ENCODE peak calls at places on chromosome 1, in nine cellular contexts. R is activated CD8-positive, alpha-beta T cell treated with anti-CD3 and anti-CD28 coated beads for 36 hours; S is HFFc6; W is heart left ventricle; N is AG09319; E is breast epithelium; Q is GM10248; A is NB4; H is upper lobe of right lung. C is an unnamed sample.

GRCh38 chr1:21022279-21023040 is 154.2 kb downstream of the EIF4G3 start:
- DNase-seq in W (peak), R (peak), N (peak), E (peak), A (peak), S (peak), H (no peak), Q (peak), C (no peak)

GRCh38 chr1:212916395-212917133 is 33.8 kb upstream of the VASH2 start:
- DNase-seq in A (peak), W (peak), S (no peak), E (no peak), H (peak), Q (peak), R (peak), N (no peak), C (no peak)

GRCh38 chr1:213136190-213136917 is 85.3 kb downstream of the RPS6KC1 start:
- DNase-seq in A (no peak), Q (no peak), R (no peak), S (no peak), H (no peak), N (no peak), W (no peak), E (no peak), C (no peak)

GRCh38 chr1:56908619-56909340 is 54.2 kb downstream of the C8A start:
- DNase-seq in N (no peak), A (peak), R (no peak), S (no peak), E (no peak), Q (no peak), H (no peak), W (no peak), C (no peak)

GRCh38 chr1:115829023-115829674 is 11.8 kb downstream of the NHLH2 start:
- DNase-seq in R (no peak), H (peak), S (peak), E (no peak), A (peak), Q (no peak), N (peak), W (no peak), C (no peak)

GRCh38 chr1:1677718-1678580 is 14.6 kb downstream of the SLC35E2B start:
- DNase-seq in N (no peak), H (peak), W (peak), E (peak), A (peak), S (no peak), R (peak), Q (peak), C (peak)

GRCh38 chr1:234598974-234599616 is 10.9 kb downstream of the IRF2BP2 start:
- DNase-seq in Q (no peak), R (no peak), N (no peak), H (no peak), E (no peak), A (peak), S (no peak), W (no peak), C (no peak)

GRCh38 chr1:89546934-89547562 is 22.4 kb downstream of the LRRC8B start:
- DNase-seq in N (no peak), H (no peak), A (no peak), Q (no peak), S (no peak), R (peak), E (no peak), W (no peak), C (no peak)

GRCh38 chr1:20074046-20074724 is 4.2 kb downstream of the PLA2G5 start:
- DNase-seq in H (no peak), Q (no peak), A (no peak), S (no peak), N (no peak), R (no peak), W (no peak), E (no peak), C (no peak)

DNA sequence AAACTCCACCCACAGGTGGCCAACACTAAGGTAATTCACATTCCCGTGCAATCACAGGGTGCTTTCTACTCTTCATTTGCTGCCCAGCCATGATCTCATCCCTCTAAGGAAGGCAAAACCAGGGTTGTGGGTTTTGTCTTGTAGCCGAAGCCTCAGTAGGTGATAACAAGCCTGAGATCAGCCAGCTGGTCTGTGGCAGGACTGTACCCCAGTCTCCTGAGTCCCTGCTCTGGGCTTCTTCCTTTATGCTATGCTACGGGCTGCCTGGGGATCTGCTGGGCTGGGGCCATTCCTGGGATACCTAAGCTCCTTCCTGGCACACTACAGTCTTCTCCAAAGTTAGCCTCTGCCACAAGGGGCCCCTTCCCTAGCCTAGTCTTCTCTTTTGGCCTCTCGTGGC is 9.8 kb downstream of the PPFIA4 start:
- DNase-seq in E (no peak), S (no peak), A (no peak), H (no peak), R (no peak), Q (no peak), W (no peak), N (no peak), C (no peak)
- TF ChIP-seq CTCF in E (no peak), S (no peak), A (no peak), H (no peak), R (no peak), Q (no peak), W (no peak), N (no peak), C (no peak)

DNA sequence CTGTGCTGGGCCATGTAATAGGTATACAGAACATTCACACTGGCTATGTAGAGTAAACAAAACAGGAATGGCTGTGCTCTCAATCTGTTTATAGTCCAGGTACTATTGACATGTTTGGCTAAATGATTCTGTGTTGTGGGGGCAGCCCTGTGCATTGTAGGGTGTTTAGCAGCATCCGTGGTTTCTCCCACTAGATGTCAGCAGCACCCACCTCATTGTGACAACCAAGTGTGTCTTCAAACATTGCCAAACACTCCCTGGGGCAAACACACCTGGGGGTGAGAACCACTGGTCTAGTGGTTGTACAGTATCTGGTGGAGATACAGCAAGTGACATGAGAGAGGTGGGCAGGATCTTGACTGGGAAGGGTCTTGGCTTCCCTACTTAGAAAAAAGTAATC is 80.4 kb upstream of the SPATA6 start:
- DNase-seq in N (no peak), R (peak), E (no peak), Q (no peak), S (no peak), A (peak), W (no peak), H (no peak), C (no peak)
- TF ChIP-seq CTCF in N (peak), R (no peak), E (no peak), Q (peak), S (no peak), A (peak), W (peak), H (peak), C (no peak)

GRCh38 chr1:155135416-155136197 is at the start of gene SLC50A1:
- DNase-seq in H (peak), A (peak), R (peak), N (peak), Q (peak), W (peak), S (peak), E (peak), C (peak)
- TF ChIP-seq CTCF in H (peak), A (no peak), R (no peak), N (no peak), Q (no peak), W (peak), S (no peak), E (peak), C (no peak)

GRCh38 chr1:22712502-22713271 is 2.0 kb downstream of the EPHB2 start:
- DNase-seq in Q (peak), H (no peak), E (no peak), R (peak), A (peak), W (no peak), N (peak), S (peak), C (no peak)
- TF ChIP-seq CTCF in Q (no peak), H (no peak), E (no peak), R (no peak), A (no peak), W (no peak), N (no peak), S (peak), C (no peak)

GRCh38 chr1:98048234-98048633 is 127.4 kb upstream of the DPYD start:
- DNase-seq in H (peak), A (peak), R (peak), N (peak), E (peak), W (peak), Q (peak), S (peak), C (peak)

GRCh38 chr1:98046031-98046641 is 125.3 kb upstream of the DPYD start:
- DNase-seq in H (no peak), R (peak), Q (no peak), A (no peak), N (no peak), S (no peak), E (no peak), W (no peak), C (no peak)

GRCh38 chr1:98045211-98046030 is 124.6 kb upstream of the DPYD start:
- DNase-seq in H (no peak), E (no peak), S (peak), A (no peak), N (no peak), R (peak), Q (no peak), W (no peak), C (no peak)

GRCh38 chr1:98044766-98045165 is 123.9 kb upstream of the DPYD start:
- DNase-seq in W (no peak), R (peak), S (no peak), H (no peak), E (no peak), N (no peak), A (no peak), Q (no peak), C (no peak)

DNA sequence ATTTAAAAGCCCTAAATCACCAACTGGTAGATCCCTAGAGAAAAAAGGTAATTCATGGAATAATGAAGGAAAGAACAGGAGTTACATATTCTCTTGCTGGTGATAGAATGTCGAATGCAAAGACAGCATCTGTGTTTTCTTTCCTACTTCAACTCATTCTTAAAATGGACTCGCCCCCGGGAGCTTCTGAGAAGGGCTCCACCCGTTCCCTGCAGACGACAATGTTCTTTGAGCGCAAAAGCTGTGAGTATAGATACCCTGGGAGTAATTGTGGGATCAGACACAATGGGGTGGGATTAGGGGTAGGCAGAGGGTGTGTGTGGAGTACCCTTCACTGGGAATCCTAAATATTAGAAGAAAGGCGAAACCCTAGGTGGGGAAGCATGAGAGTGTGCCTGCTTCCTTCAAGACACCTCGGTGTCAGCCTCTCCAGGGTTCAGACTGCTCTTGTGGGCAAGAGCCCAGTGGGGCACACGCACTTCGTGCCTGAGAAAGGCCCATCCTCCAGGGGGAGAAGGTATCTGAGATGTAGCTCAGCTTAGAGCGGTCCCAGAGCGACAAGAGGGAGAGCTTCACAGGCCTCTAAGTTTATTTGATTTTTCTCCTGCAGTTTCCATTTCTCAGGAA is 123.3 kb upstream of the DPYD start:
- DNase-seq in W (no peak), A (no peak), E (no peak), N (no peak), H (no peak), R (no peak), S (no peak), Q (no peak), C (no peak)
- TF ChIP-seq CTCF in W (no peak), A (no peak), E (no peak), N (no peak), H (no peak), R (no peak), S (no peak), Q (no peak), C (no peak)

C was measured in activated B cell treated with CpG ODN at 0.5 μM for 24 hours.